ENCODE peak calls at places on chromosome 4, in nine cellular contexts. G, M, P, E, V, U, K, O and C are unnamed samples.

GRCh38 chr4:27714073-27714472 is 853.4 kb downstream of the STIM2 start:
- DNase-seq in G (no peak), M (no peak), P (no peak), E (no peak), V (no peak), U (no peak), K (no peak), O (no peak), C (no peak)

GRCh38 chr4:141890279-141890678 is 253.9 kb downstream of the IL15 start:
- DNase-seq in G (no peak), M (no peak), P (no peak), E (no peak), V (no peak), U (no peak), K (no peak), O (no peak), C (no peak)

GRCh38 chr4:155592568-155593343 is 73.9 kb upstream of the GUCY1A1 start:
- DNase-seq in G (no peak), M (no peak), P (no peak), E (no peak), V (no peak), U (no peak), K (no peak), O (no peak), C (no peak)

GRCh38 chr4:71559957-71560541 is 221.2 kb downstream of the SLC4A4 start:
- DNase-seq in G (no peak), M (no peak), P (no peak), E (no peak), V (peak), U (no peak), K (no peak), O (no peak), C (no peak)

GRCh38 chr4:39029752-39030694 is 2.2 kb downstream of the TMEM156 start:
- DNase-seq in G (no peak), M (no peak), P (no peak), E (no peak), V (no peak), U (no peak), K (no peak), O (no peak), C (no peak)

GRCh38 chr4:3452376-3452775 is 10.6 kb downstream of the HGFAC start:
- DNase-seq in G (no peak), M (no peak), P (no peak), E (peak), V (no peak), U (peak), K (no peak), O (no peak), C (no peak)

GRCh38 chr4:111475001-111475400 is 670.3 kb upstream of the FAM241A start:
- DNase-seq in G (peak), M (no peak), P (peak), E (no peak), V (no peak), U (no peak), K (no peak), O (no peak), C (no peak)

GRCh38 chr4:26094911-26095310 is 180.9 kb downstream of the SMIM20 start:
- DNase-seq in G (no peak), M (no peak), P (no peak), E (no peak), V (no peak), U (no peak), K (no peak), O (no peak), C (no peak)

GRCh38 chr4:41620594-41621256 is 82.8 kb downstream of the LIMCH1 start:
- DNase-seq in G (no peak), M (peak), P (no peak), E (no peak), V (no peak), U (no peak), K (no peak), O (no peak), C (no peak)

GRCh38 chr4:89837385-89837995 is 529 bp upstream of the SNCA start:
- DNase-seq in G (peak), M (no peak), P (peak), E (peak), V (no peak), U (no peak), K (no peak), O (no peak), C (peak)

GRCh38 chr4:12911723-12912324 is 572.3 kb downstream of the RAB28 start:
- DNase-seq in G (no peak), M (no peak), P (no peak), E (no peak), V (no peak), U (no peak), K (no peak), O (no peak), C (no peak)

GRCh38 chr4:48570646-48571220 is 80.7 kb downstream of the ZAR1 start:
- DNase-seq in G (no peak), M (no peak), P (no peak), E (no peak), V (no peak), U (no peak), K (no peak), O (no peak), C (no peak)

GRCh38 chr4:124918559-124919122 is 206.1 kb upstream of the ANKRD50 start:
- DNase-seq in G (no peak), M (no peak), P (no peak), E (no peak), V (no peak), U (no peak), K (no peak), O (no peak), C (no peak)

GRCh38 chr4:124915073-124915472 is 202.5 kb upstream of the ANKRD50 start:
- DNase-seq in G (no peak), M (no peak), P (no peak), E (no peak), V (no peak), U (no peak), K (no peak), O (no peak), C (no peak)

GRCh38 chr4:124907881-124908280 is 195.3 kb upstream of the ANKRD50 start:
- DNase-seq in G (no peak), M (no peak), P (no peak), E (no peak), V (peak), U (no peak), K (no peak), O (no peak), C (no peak)

GRCh38 chr4:124910327-124910726 is 197.8 kb upstream of the ANKRD50 start:
- DNase-seq in G (no peak), M (no peak), P (no peak), E (no peak), V (no peak), U (no peak), K (no peak), O (no peak), C (no peak)

DNA sequence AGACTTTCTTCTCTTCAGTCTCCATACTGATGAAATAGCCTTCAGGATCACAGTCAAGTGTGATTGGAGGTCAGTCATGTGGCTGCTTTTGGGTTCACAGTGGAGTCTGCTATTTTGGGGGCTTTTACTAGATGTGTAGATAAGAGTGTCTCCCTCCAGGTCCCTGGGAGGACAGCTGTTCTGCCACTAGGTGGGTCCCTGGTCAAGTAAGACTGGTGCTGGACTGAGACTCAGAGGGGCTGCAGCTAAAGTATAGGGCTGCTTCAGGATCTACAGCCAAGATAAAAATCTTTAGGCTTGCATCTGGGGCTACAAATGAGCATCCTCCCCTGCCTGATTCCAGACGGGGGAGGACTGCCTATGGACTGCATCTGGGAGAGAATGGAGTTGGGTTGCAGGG is 200.7 kb upstream of the ANKRD50 start:
- DNase-seq in G (no peak), M (no peak), P (no peak), E (no peak), V (no peak), U (no peak), K (no peak), O (no peak), C (no peak)
- TF ChIP-seq CTCF in G (no peak), M (no peak), P (no peak), E (no peak), V (no peak), U (no peak), K (no peak), O (no peak), C (no peak)

DNA sequence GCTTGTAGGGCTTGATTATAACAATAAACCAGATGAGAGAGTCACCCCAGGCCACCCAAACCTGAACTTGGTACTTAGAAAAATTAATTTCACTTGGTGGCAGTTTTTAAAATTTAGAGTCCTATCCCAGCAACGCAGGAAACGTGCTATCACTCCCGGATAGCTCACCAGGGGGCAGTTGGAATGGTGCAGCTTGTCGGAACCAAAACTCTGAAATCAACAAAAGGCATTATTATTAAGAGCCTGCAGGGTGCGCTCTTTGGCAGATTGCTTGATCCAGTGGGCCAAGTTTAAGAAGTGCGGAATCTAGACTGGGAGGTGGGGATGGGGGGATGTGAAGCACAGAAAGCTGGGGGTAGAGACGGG is 2.4 kb downstream of the FRAS1 start:
- DNase-seq in G (peak), M (peak), P (peak), E (no peak), V (peak), U (peak), K (no peak), O (no peak), C (peak)
- TF ChIP-seq CTCF in G (peak), M (peak), P (peak), E (peak), V (peak), U (peak), K (no peak), O (no peak), C (peak)

GRCh38 chr4:148056879-148057278 is 325.0 kb downstream of the ARHGAP10 start:
- DNase-seq in G (no peak), M (peak), P (no peak), E (no peak), V (peak), U (peak), K (peak), O (peak), C (peak)
- TF ChIP-seq CTCF in G (no peak), M (peak), P (no peak), E (no peak), V (no peak), U (no peak), K (peak), O (no peak), C (peak)

GRCh38 chr4:8393593-8394038 is 46.9 kb downstream of the ACOX3 start:
- DNase-seq in G (no peak), M (peak), P (no peak), E (peak), V (peak), U (peak), K (no peak), O (no peak), C (peak)
- TF ChIP-seq CTCF in G (no peak), M (peak), P (no peak), E (no peak), V (no peak), U (no peak), K (no peak), O (no peak), C (no peak)

DNA sequence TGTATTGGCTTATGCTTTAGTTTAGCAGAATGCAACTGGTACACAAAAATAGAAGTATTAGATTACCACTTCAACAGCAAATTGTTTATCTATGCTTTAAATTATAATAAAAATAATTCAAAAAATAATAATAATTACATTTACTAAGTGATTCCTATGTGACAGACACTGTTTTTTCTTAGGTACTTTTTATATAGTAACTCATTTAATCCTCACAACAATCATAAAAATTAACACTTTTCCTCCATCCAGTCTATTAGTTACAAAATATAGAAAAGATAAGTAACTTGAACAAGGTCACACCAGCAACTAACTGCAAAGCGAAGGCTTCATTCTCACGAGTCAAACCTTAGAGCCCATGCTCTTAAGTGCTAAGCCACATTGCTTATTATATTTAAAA is 155.2 kb downstream of the PDGFC start:
- DNase-seq in G (no peak), M (no peak), P (no peak), E (no peak), V (no peak), U (no peak), K (no peak), O (no peak), C (no peak)
- TF ChIP-seq CTCF in G (no peak), M (no peak), P (no peak), E (no peak), V (no peak), U (no peak), K (no peak), O (no peak), C (no peak)

DNA sequence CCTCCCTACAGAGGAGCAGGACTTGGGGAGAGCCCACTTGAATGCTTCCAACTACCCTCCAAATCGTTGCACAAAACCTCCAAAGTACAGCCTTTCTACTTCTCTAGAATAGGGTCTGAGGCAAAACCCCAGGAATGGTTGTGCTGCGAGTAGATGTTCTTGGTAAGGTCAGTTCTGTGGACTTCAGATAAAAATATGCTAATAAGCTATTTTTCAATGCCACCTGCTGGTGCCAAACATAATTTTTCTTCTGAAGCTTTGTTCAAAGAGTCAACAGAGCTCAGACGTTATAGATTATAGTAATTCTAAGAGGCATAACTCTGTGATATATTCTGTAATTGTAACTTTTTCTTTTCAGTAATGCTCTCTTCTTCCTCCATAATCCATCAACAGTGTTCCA is 425.7 kb downstream of the GPAT3 start:
- DNase-seq in G (no peak), M (no peak), P (no peak), E (no peak), V (no peak), U (no peak), K (no peak), O (no peak), C (no peak)
- TF ChIP-seq CTCF in G (no peak), M (no peak), P (no peak), E (no peak), V (no peak), U (no peak), K (no peak), O (no peak), C (no peak)

GRCh38 chr4:115851918-115852766 is 738.7 kb upstream of the NDST4 start:
- DNase-seq in G (peak), M (peak), P (peak), E (no peak), V (no peak), U (no peak), K (no peak), O (no peak), C (peak)
- TF ChIP-seq CTCF in G (peak), M (peak), P (peak), E (peak), V (no peak), U (no peak), K (no peak), O (no peak), C (peak)